ENCODE peak calls at places on chromosomes 4 and X, in seven cellular contexts. Q, Z, C, F, S, L and U are unnamed samples.
A peak's percentile ranks its signal among the peaks of the same experiment; 100 is the strongest.

GRCh38 chrX:14779589-14779988 is 93.3 kb downstream of the FANCB start:
- DNase-seq in Q (no peak), Z (no peak), C (no peak), F (no peak), S (no peak), L (no peak), U (no peak)

GRCh38 chr4:88457307-88458090 is 580 bp downstream of the HERC5 start:
- DNase-seq in Q (peak; percentile 50), Z (no peak), C (peak; percentile 40), F (peak; percentile 57), S (no peak), L (peak; percentile 75), U (peak; percentile 64)

GRCh38 chr4:85067342-85067741 is 100.9 kb upstream of the WDFY3 start:
- DNase-seq in Q (no peak), Z (no peak), C (no peak), F (no peak), S (no peak), L (no peak), U (no peak)

GRCh38 chrX:11688201-11688600 is 22.5 kb upstream of the ARHGAP6 start:
- DNase-seq in Q (peak; percentile 53), Z (no peak), C (no peak), F (no peak), S (no peak), L (no peak), U (no peak)

GRCh38 chrX:14095702-14096101 is 66.0 kb upstream of the GEMIN8 start:
- DNase-seq in Q (peak; percentile 53), Z (peak; percentile 53), C (peak; percentile 39), F (peak; percentile 65), S (peak; percentile 7), L (peak; percentile 16), U (peak; percentile 50)

GRCh38 chrX:11724122-11725017 is 33.7 kb upstream of the MSL3 start:
- DNase-seq in Q (peak; percentile 48), Z (peak; percentile 41), C (peak; percentile 1), F (peak; percentile 11), S (no peak), L (no peak), U (no peak)

GRCh38 chrX:111519215-111519614 is 7.8 kb downstream of the SERTM2 start:
- DNase-seq in Q (peak; percentile 93), Z (peak; percentile 55), C (peak; percentile 38), F (peak; percentile 49), S (no peak), L (peak; percentile 2), U (no peak)

GRCh38 chrX:101206471-101206870 is 13.1 kb upstream of the DRP2 start:
- DNase-seq in Q (peak; percentile 58), Z (peak; percentile 58), C (no peak), F (peak; percentile 42), S (no peak), L (no peak), U (no peak)

GRCh38 chr4:160848489-160848888 is 1315.3 kb downstream of the FSTL5 start:
- DNase-seq in Q (no peak), Z (no peak), C (no peak), F (no peak), S (no peak), L (no peak), U (no peak)

GRCh38 chr4:69828828-69829227 is 31.1 kb downstream of the SULT1E1 start:
- DNase-seq in Q (no peak), Z (no peak), C (no peak), F (no peak), S (no peak), L (no peak), U (no peak)
- H3K18ac ChIP-seq in Q (no peak overlapping the region), Z (no peak overlapping the region), C (no peak overlapping the region), F (no peak overlapping the region), S (no peak overlapping the region), L (no peak overlapping the region), U (no peak overlapping the region)

GRCh38 chr4:61319156-61319555 is 119.0 kb downstream of the ADGRL3 start:
- DNase-seq in Q (no peak), Z (no peak), C (no peak), F (no peak), S (no peak), L (no peak), U (no peak)
- H3K18ac ChIP-seq in Q (no peak overlapping the region), Z (no peak overlapping the region), C (no peak overlapping the region), F (no peak overlapping the region), S (no peak overlapping the region), L (no peak overlapping the region), U (no peak overlapping the region)

DNA sequence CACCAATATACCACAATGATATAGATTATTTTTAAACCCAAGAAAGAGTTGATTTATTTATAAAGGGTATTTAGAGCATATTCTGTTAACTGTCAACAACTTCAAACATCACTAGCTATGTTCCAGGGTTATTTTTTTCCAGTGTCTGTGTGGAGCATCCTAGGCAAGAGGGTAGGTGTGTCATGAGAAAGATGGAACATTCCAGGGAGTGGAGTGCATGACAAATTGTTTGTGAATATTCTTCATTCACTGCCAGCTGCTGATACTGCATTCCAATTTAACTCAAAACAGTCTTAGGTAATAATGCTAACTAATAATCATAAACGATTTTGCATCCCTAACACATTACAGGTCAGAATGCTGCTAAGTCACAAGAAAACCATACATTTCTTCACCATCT is 148.7 kb upstream of the RASGEF1B start:
- DNase-seq in Q (no peak), Z (no peak), C (no peak), F (no peak), S (no peak), L (no peak), U (no peak)
- H3K18ac ChIP-seq in Q (no peak overlapping the region), Z (no peak overlapping the region), C (no peak overlapping the region), F (no peak overlapping the region), S (no peak overlapping the region), L (no peak overlapping the region), U (no peak overlapping the region)

GRCh38 chrX:150506020-150506419 is 62.4 kb upstream of the MTM1 start:
- DNase-seq in Q (no peak), Z (no peak), C (no peak), F (no peak), S (no peak), L (no peak), U (no peak)

GRCh38 chrX:150508461-150509367 is 59.7 kb upstream of the MTM1 start:
- DNase-seq in Q (no peak), Z (peak; percentile 10), C (no peak), F (peak; percentile 42), S (no peak), L (no peak), U (peak; percentile 69)

GRCh38 chrX:150508018-150508417 is 60.4 kb upstream of the MTM1 start:
- DNase-seq in Q (no peak), Z (no peak), C (no peak), F (peak; percentile 1), S (no peak), L (no peak), U (no peak)

GRCh38 chrX:150506486-150506885 is 61.9 kb upstream of the MTM1 start:
- DNase-seq in Q (no peak), Z (no peak), C (no peak), F (peak; percentile 4), S (no peak), L (no peak), U (peak; percentile 64)

GRCh38 chrX:150507251-150507856 is 61.1 kb upstream of the MTM1 start:
- DNase-seq in Q (no peak), Z (no peak), C (no peak), F (peak; percentile 52), S (no peak), L (no peak), U (peak; percentile 78)
- H3K18ac ChIP-seq in Q (no peak overlapping the region), Z (no peak overlapping the region), C (peak overlapping the region; percentile 20), F (no peak overlapping the region), S (peak overlapping the region; percentile 87), L (no peak overlapping the region), U (peak overlapping the region; percentile 89)

GRCh38 chrX:96311366-96311765 is 373.3 kb upstream of the DIAPH2 start:
- DNase-seq in Q (no peak), Z (no peak), C (no peak), F (peak; percentile 40), S (no peak), L (no peak), U (no peak)
- H3K18ac ChIP-seq in Q (no peak overlapping the region), Z (no peak overlapping the region), C (no peak overlapping the region), F (no peak overlapping the region), S (no peak overlapping the region), L (no peak overlapping the region), U (no peak overlapping the region)

GRCh38 chrX:41781500-41781899 is 57.5 kb downstream of the GPR82 start:
- DNase-seq in Q (peak; percentile 46), Z (peak; percentile 56), C (no peak), F (peak; percentile 42), S (no peak), L (no peak), U (no peak)

GRCh38 chrX:41779941-41780340 is 56.0 kb downstream of the GPR82 start:
- DNase-seq in Q (no peak), Z (no peak), C (no peak), F (no peak), S (no peak), L (no peak), U (no peak)

GRCh38 chrX:41789374-41789773 is 65.4 kb downstream of the GPR82 start:
- DNase-seq in Q (no peak), Z (no peak), C (no peak), F (no peak), S (no peak), L (no peak), U (no peak)

GRCh38 chrX:41785685-41786084 is 61.7 kb downstream of the GPR82 start:
- DNase-seq in Q (no peak), Z (peak; percentile 63), C (no peak), F (no peak), S (no peak), L (no peak), U (no peak)
- H3K18ac ChIP-seq in Q (no peak overlapping the region), Z (peak overlapping the region; percentile 54), C (no peak overlapping the region), F (no peak overlapping the region), S (no peak overlapping the region), L (no peak overlapping the region), U (no peak overlapping the region)

GRCh38 chr4:185020293-185020808 is 2.1 kb downstream of the HELT start:
- DNase-seq in Q (no peak), Z (no peak), C (no peak), F (peak; percentile 61), S (no peak), L (no peak), U (peak; percentile 67)

GRCh38 chr4:185019451-185020292 is 1.4 kb downstream of the HELT start:
- DNase-seq in Q (no peak), Z (no peak), C (no peak), F (peak; percentile 67), S (no peak), L (no peak), U (peak; percentile 75)

GRCh38 chr4:185018834-185019450 is 652 bp downstream of the HELT start:
- DNase-seq in Q (peak; percentile 20), Z (no peak), C (no peak), F (peak; percentile 49), S (no peak), L (no peak), U (peak; percentile 63)

GRCh38 chr4:185023471-185023870 is 5.2 kb downstream of the HELT start:
- DNase-seq in Q (no peak), Z (no peak), C (no peak), F (no peak), S (no peak), L (no peak), U (no peak)

GRCh38 chr4:185020863-185021761 is 2.8 kb downstream of the HELT start:
- DNase-seq in Q (no peak), Z (no peak), C (no peak), F (no peak), S (no peak), L (no peak), U (no peak)
- H3K18ac ChIP-seq in Q (no peak overlapping the region), Z (no peak overlapping the region), C (no peak overlapping the region), F (no peak overlapping the region), S (no peak overlapping the region), L (no peak overlapping the region), U (no peak overlapping the region)

GRCh38 chr4:134202557-134202956 is 968 bp upstream of the PABPC4L start:
- DNase-seq in Q (peak; percentile 33), Z (no peak), C (no peak), F (no peak), S (no peak), L (no peak), U (no peak)
- H3K18ac ChIP-seq in Q (no peak overlapping the region), Z (no peak overlapping the region), C (no peak overlapping the region), F (no peak overlapping the region), S (no peak overlapping the region), L (no peak overlapping the region), U (no peak overlapping the region)